ENCODE peak calls at places on chromosome 4, in four cellular contexts. One of them, this sample, is unnamed.

GRCh38 chr4:9936128-9936644 is 85.1 kb downstream of the SLC2A9 start:
- DNase-seq in neuronal stem cell: no peak
- DNase-seq in colonic mucosa: no peak
- DNase-seq in small intestine: no peak
- DNase-seq in this sample: no peak

GRCh38 chr4:8044699-8045098 is 105.0 kb upstream of the AFAP1 start:
- DNase-seq in small intestine: peak; percentile 10
- DNase-seq in colonic mucosa: peak; percentile 36
- DNase-seq in neuronal stem cell: no peak
- DNase-seq in this sample: no peak

GRCh38 chr4:54657556-54658313 is at the start of gene KIT:
- DNase-seq in neuronal stem cell: peak; percentile 75
- DNase-seq in colonic mucosa: peak; percentile 64
- DNase-seq in small intestine: no peak
- DNase-seq in this sample: peak; percentile 73

GRCh38 chr4:169626328-169627282 is 6.2 kb downstream of the CLCN3 start:
- DNase-seq in small intestine: no peak
- DNase-seq in neuronal stem cell: no peak
- DNase-seq in colonic mucosa: no peak
- DNase-seq in this sample: no peak

GRCh38 chr4:112109455-112110425 is 35.5 kb upstream of the FAM241A start:
- DNase-seq in colonic mucosa: no peak
- DNase-seq in small intestine: peak; percentile 27
- DNase-seq in neuronal stem cell: no peak
- DNase-seq in this sample: peak; percentile 38

GRCh38 chr4:80182237-80182866 is 15.0 kb upstream of the PRDM8 start:
- DNase-seq in neuronal stem cell: no peak
- DNase-seq in colonic mucosa: no peak
- DNase-seq in small intestine: no peak
- DNase-seq in this sample: no peak

GRCh38 chr4:169492436-169493163 is 119.8 kb downstream of the NEK1 start:
- DNase-seq in neuronal stem cell: peak; percentile 30
- DNase-seq in colonic mucosa: peak; percentile 33
- DNase-seq in small intestine: peak; percentile 45
- DNase-seq in this sample: peak; percentile 71

GRCh38 chr4:26227827-26228226 is 93.0 kb upstream of the RBPJ start:
- DNase-seq in small intestine: no peak
- DNase-seq in colonic mucosa: no peak
- DNase-seq in neuronal stem cell: no peak
- DNase-seq in this sample: no peak

GRCh38 chr4:84238247-84239090 is 260.6 kb downstream of the NKX6-1 start:
- DNase-seq in small intestine: no peak
- DNase-seq in neuronal stem cell: no peak
- DNase-seq in colonic mucosa: no peak
- DNase-seq in this sample: peak; percentile 45

GRCh38 chr4:109947918-109948317 is 35.2 kb downstream of the EGF start:
- DNase-seq in small intestine: no peak
- DNase-seq in neuronal stem cell: no peak
- DNase-seq in colonic mucosa: no peak
- DNase-seq in this sample: no peak

GRCh38 chr4:92433272-92433758 is 129.5 kb downstream of the GRID2 start:
- DNase-seq in colonic mucosa: no peak
- DNase-seq in neuronal stem cell: no peak
- DNase-seq in small intestine: no peak
- DNase-seq in this sample: no peak

GRCh38 chr4:83334425-83335241 is at the start of gene HPSE:
- DNase-seq in neuronal stem cell: peak; percentile 35
- DNase-seq in colonic mucosa: peak; percentile 96
- DNase-seq in small intestine: peak; percentile 97
- DNase-seq in this sample: peak; percentile 80

GRCh38 chr4:118270492-118270891 is 82.3 kb downstream of the PRSS12 start:
- DNase-seq in colonic mucosa: no peak
- DNase-seq in small intestine: peak; percentile 50
- DNase-seq in neuronal stem cell: peak; percentile 24
- DNase-seq in this sample: peak; percentile 83

GRCh38 chr4:142705820-142706219 is 140.3 kb downstream of the INPP4B start:
- DNase-seq in neuronal stem cell: no peak
- DNase-seq in small intestine: peak; percentile 6
- DNase-seq in colonic mucosa: no peak
- DNase-seq in this sample: no peak

GRCh38 chr4:102616661-102617060 is 115.5 kb downstream of the NFKB1 start:
- DNase-seq in colonic mucosa: no peak
- DNase-seq in neuronal stem cell: no peak
- DNase-seq in small intestine: no peak
- DNase-seq in this sample: no peak

GRCh38 chr4:159977907-159978617 is 875.2 kb downstream of the RAPGEF2 start:
- DNase-seq in neuronal stem cell: no peak
- DNase-seq in small intestine: no peak
- DNase-seq in colonic mucosa: no peak
- DNase-seq in this sample: no peak

GRCh38 chr4:84750260-84750955 is 167.5 kb downstream of the CDS1 start:
- DNase-seq in colonic mucosa: no peak
- DNase-seq in neuronal stem cell: peak; percentile 11
- DNase-seq in small intestine: peak; percentile 49
- DNase-seq in this sample: peak; percentile 83

GRCh38 chr4:109967798-109968520 is 55.3 kb downstream of the EGF start:
- DNase-seq in neuronal stem cell: no peak
- DNase-seq in colonic mucosa: peak; percentile 36
- DNase-seq in small intestine: peak; percentile 30
- DNase-seq in this sample: peak; percentile 15

GRCh38 chr4:101140228-101140627 is 207.1 kb downstream of the PPP3CA start:
- DNase-seq in neuronal stem cell: no peak
- DNase-seq in colonic mucosa: no peak
- DNase-seq in small intestine: peak; percentile 8
- DNase-seq in this sample: no peak

GRCh38 chr4:181319629-181320028 is 923.6 kb upstream of the TENM3 start:
- DNase-seq in colonic mucosa: no peak
- DNase-seq in small intestine: no peak
- DNase-seq in neuronal stem cell: no peak
- DNase-seq in this sample: no peak

GRCh38 chr4:15077969-15078368 is 75.7 kb downstream of the CPEB2 start:
- DNase-seq in neuronal stem cell: no peak
- DNase-seq in small intestine: no peak
- DNase-seq in colonic mucosa: no peak
- DNase-seq in this sample: peak; percentile 9

GRCh38 chr4:71333960-71334951 is 4.6 kb upstream of the SLC4A4 start:
- DNase-seq in small intestine: no peak
- DNase-seq in colonic mucosa: no peak
- DNase-seq in neuronal stem cell: no peak
- DNase-seq in this sample: peak; percentile 26

GRCh38 chr4:39342731-39343130 is 23.4 kb downstream of the RFC1 start:
- DNase-seq in colonic mucosa: no peak
- DNase-seq in small intestine: no peak
- DNase-seq in neuronal stem cell: no peak
- DNase-seq in this sample: no peak

GRCh38 chr4:145216532-145216931 is 36.1 kb upstream of the OTUD4 start:
- DNase-seq in small intestine: no peak
- DNase-seq in neuronal stem cell: no peak
- DNase-seq in colonic mucosa: no peak
- DNase-seq in this sample: peak; percentile 73

GRCh38 chr4:175998782-175999181 is 66.9 kb upstream of the WDR17 start:
- DNase-seq in colonic mucosa: no peak
- DNase-seq in small intestine: no peak
- DNase-seq in neuronal stem cell: peak; percentile 35
- DNase-seq in this sample: no peak

GRCh38 chr4:121070696-121071639 is 1.4 kb downstream of the NDNF start:
- DNase-seq in small intestine: no peak
- DNase-seq in neuronal stem cell: peak; percentile 62
- DNase-seq in colonic mucosa: peak; percentile 73
- DNase-seq in this sample: peak; percentile 61

GRCh38 chr4:1137850-1138249 is 24.5 kb upstream of the RNF212 start:
- DNase-seq in colonic mucosa: no peak
- DNase-seq in small intestine: peak; percentile 20
- DNase-seq in neuronal stem cell: no peak
- DNase-seq in this sample: no peak

GRCh38 chr4:123481034-123481433 is 84.4 kb downstream of the SPRY1 start:
- DNase-seq in colonic mucosa: no peak
- DNase-seq in small intestine: no peak
- DNase-seq in neuronal stem cell: no peak
- DNase-seq in this sample: peak; percentile 36

GRCh38 chr4:107736924-107737448 is 17.0 kb upstream of the PAPSS1 start:
- DNase-seq in colonic mucosa: peak; percentile 29
- DNase-seq in small intestine: peak; percentile 30
- DNase-seq in neuronal stem cell: peak; percentile 63
- DNase-seq in this sample: peak; percentile 70

GRCh38 chr4:25621027-25621930 is 34.4 kb upstream of the SLC34A2 start:
- DNase-seq in colonic mucosa: no peak
- DNase-seq in neuronal stem cell: peak; percentile 63
- DNase-seq in small intestine: no peak
- DNase-seq in this sample: no peak

GRCh38 chr4:4574792-4575191 is 32.9 kb upstream of the STX18 start:
- DNase-seq in colonic mucosa: peak; percentile 74
- DNase-seq in small intestine: peak; percentile 65
- DNase-seq in neuronal stem cell: no peak
- DNase-seq in this sample: peak; percentile 54

GRCh38 chr4:139014391-139015268 is 951 bp upstream of the NOCT start:
- DNase-seq in colonic mucosa: peak; percentile 39
- DNase-seq in small intestine: peak; percentile 87
- DNase-seq in neuronal stem cell: no peak
- DNase-seq in this sample: peak; percentile 85

GRCh38 chr4:132934901-132935300 is 214.2 kb upstream of the PCDH10 start:
- DNase-seq in neuronal stem cell: no peak
- DNase-seq in colonic mucosa: no peak
- DNase-seq in small intestine: no peak
- DNase-seq in this sample: no peak
- H3K4me3 ChIP-seq in neuronal stem cell: no peak overlapping the region
- H3K4me3 ChIP-seq in colonic mucosa: no peak overlapping the region
- H3K4me3 ChIP-seq in small intestine: no peak overlapping the region
- H3K4me3 ChIP-seq in this sample: no peak overlapping the region

GRCh38 chr4:17091104-17091503 is 192.7 kb upstream of the LDB2 start:
- DNase-seq in neuronal stem cell: no peak
- DNase-seq in colonic mucosa: no peak
- DNase-seq in small intestine: no peak
- DNase-seq in this sample: no peak
- H3K4me1 ChIP-seq in neuronal stem cell: peaks cover 3% of the 10 kb centered on the region
- H3K4me1 ChIP-seq in colonic mucosa: no peaks in the 10 kb centered on the region
- H3K4me1 ChIP-seq in small intestine: no peaks in the 10 kb centered on the region
- H3K4me1 ChIP-seq in this sample: peaks cover 32% of the 10 kb centered on the region

DNA sequence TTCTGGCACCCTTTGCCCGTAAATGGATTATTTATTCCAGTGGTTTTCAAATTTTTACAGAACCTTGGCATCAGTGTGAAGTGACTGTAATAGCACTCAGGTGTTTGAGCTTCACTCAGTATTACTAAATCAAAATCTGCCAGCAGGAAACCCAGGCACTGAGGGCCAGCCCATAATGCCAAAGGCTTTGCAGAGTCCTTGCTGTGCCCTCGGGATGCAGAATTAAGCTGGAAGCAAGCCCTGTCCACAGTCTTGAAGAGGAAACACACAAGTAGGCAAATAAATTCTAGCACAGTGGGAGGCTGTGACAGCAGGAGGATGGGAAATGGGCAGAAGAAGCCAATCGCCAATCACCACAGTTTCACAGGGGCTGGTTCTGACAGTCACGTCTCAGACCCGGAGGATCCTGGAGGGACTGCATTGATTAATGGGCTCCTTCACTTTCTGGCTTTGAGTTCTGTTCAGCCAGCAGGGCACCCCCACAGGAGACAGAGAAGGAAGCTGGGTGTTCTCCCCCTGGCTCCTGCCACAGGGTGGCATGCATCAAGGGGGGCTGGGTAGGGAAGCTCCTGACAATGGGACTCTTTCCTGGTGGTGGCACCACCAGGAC is 138.8 kb downstream of the MTNR1A start:
- DNase-seq in small intestine: no peak
- DNase-seq in colonic mucosa: no peak
- DNase-seq in neuronal stem cell: no peak
- DNase-seq in this sample: no peak
- H3K27me3 ChIP-seq in small intestine: no peaks in the 10 kb centered on the region
- H3K27me3 ChIP-seq in colonic mucosa: no peaks in the 10 kb centered on the region
- H3K27me3 ChIP-seq in neuronal stem cell: no peaks in the 10 kb centered on the region
- H3K27me3 ChIP-seq in this sample: no peaks in the 10 kb centered on the region

GRCh38 chr4:94452476-94453300 is 946 bp downstream of the PDLIM5 start:
- DNase-seq in neuronal stem cell: peak; percentile 38
- DNase-seq in small intestine: peak; percentile 89
- DNase-seq in colonic mucosa: peak; percentile 93
- DNase-seq in this sample: peak; percentile 93

GRCh38 chr4:94451669-94452475 is at the start of gene PDLIM5:
- DNase-seq in small intestine: peak; percentile 92
- DNase-seq in colonic mucosa: peak; percentile 92
- DNase-seq in neuronal stem cell: peak; percentile 91
- DNase-seq in this sample: peak; percentile 98

GRCh38 chr4:94453534-94453963 is 1.8 kb downstream of the PDLIM5 start:
- DNase-seq in small intestine: peak; percentile 88
- DNase-seq in colonic mucosa: peak; percentile 42
- DNase-seq in neuronal stem cell: no peak
- DNase-seq in this sample: peak; percentile 26

GRCh38 chr4:94455081-94455480 is 3.3 kb downstream of the PDLIM5 start:
- DNase-seq in neuronal stem cell: no peak
- DNase-seq in colonic mucosa: peak; percentile 76
- DNase-seq in small intestine: peak; percentile 85
- DNase-seq in this sample: peak; percentile 86

GRCh38 chr4:94454405-94454804 is 2.7 kb downstream of the PDLIM5 start:
- DNase-seq in colonic mucosa: no peak
- DNase-seq in small intestine: peak; percentile 39
- DNase-seq in neuronal stem cell: no peak
- DNase-seq in this sample: peak; percentile 52
- H3K4me3 ChIP-seq in colonic mucosa: peak overlapping the region; percentile 95
- H3K4me3 ChIP-seq in small intestine: peak overlapping the region; percentile 50
- H3K4me3 ChIP-seq in neuronal stem cell: peak overlapping the region; percentile 6
- H3K4me3 ChIP-seq in this sample: peak overlapping the region; percentile 83

DNA sequence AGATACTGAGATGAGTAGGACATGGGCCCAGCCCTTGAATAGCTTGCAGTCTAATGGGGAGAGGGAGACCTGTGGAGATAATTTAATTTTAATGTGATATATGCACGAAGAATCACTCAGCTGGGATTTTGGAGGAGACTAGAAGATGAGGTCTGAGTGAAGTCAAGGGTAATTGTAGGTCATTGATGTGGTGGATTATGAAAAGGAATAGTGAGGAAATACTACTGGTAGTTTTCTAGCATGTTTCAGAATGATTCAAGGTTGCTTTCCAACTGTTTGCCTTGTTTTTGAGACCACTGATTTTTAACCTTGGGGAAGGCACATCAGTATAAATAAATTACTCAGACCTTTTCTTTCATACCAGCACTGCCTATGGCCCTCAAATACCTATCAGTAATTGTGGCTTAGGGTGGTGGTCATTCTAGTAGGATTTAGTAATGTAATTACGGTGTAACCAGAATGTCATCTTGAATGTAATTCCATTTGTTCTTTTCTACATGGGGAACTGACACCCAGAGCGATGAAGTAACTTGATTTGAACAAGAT is 25.6 kb downstream of the PTTG2 start:
- DNase-seq in colonic mucosa: no peak
- DNase-seq in small intestine: no peak
- DNase-seq in neuronal stem cell: no peak
- DNase-seq in this sample: no peak
- H3K4me1 ChIP-seq in colonic mucosa: no peaks in the 10 kb centered on the region
- H3K4me1 ChIP-seq in small intestine: peaks cover 6% of the 10 kb centered on the region
- H3K4me1 ChIP-seq in neuronal stem cell: peaks cover 6% of the 10 kb centered on the region
- H3K4me1 ChIP-seq in this sample: no peaks in the 10 kb centered on the region